ENCODE peak calls at places on chromosomes 11 and 22, in eight cellular contexts. U is body of pancreas, A is ovary, X is colonic mucosa, K is tibial artery, S is small intestine, N is Panc1, Y is iPS DF 6.9. F is an unnamed sample.
A peak's percentile ranks its signal among the peaks of the same experiment; 100 is the strongest.

GRCh38 chr11:68342459-68343158 is 30.2 kb downstream of the LRP5 start:
- DNase-seq in U (peak; percentile 53), S (no peak), Y (no peak), A (no peak), N (no peak), X (no peak), K (no peak), F (no peak)

GRCh38 chr11:128487978-128488377 is 99.4 kb downstream of the ETS1 start:
- DNase-seq in N (no peak), S (no peak), X (no peak), K (no peak), A (no peak), Y (no peak), U (no peak), F (no peak)

GRCh38 chr11:115964091-115964490 is 459.9 kb upstream of the CADM1 start:
- DNase-seq in X (no peak), U (no peak), Y (no peak), N (no peak), S (no peak), A (no peak), K (no peak), F (no peak)

GRCh38 chr11:61827573-61828378 is at the start of gene FADS2:
- DNase-seq in S (peak; percentile 86), K (peak; percentile 94), X (peak; percentile 78), N (no peak), A (peak; percentile 86), Y (peak; percentile 74), U (peak; percentile 72), F (peak; percentile 92)

GRCh38 chr11:110087820-110088534 is 5.2 kb upstream of the ZC3H12C start:
- DNase-seq in Y (no peak), U (no peak), K (no peak), A (no peak), X (no peak), S (no peak), N (no peak), F (no peak)

GRCh38 chr22:48850658-48851287 is 976.9 kb downstream of the BRD1 start:
- DNase-seq in K (no peak), S (no peak), A (no peak), N (no peak), X (no peak), Y (no peak), U (no peak), F (no peak)

GRCh38 chr11:34002420-34002819 is 49.1 kb upstream of the CAPRIN1 start:
- DNase-seq in S (peak; percentile 74), K (no peak), Y (no peak), N (no peak), X (peak; percentile 75), A (no peak), U (peak; percentile 43), F (no peak)

GRCh38 chr22:26124991-26125725 is 44.1 kb upstream of the SEZ6L start:
- DNase-seq in K (no peak), Y (no peak), A (no peak), X (no peak), N (no peak), S (no peak), U (no peak), F (no peak)

GRCh38 chr11:119345685-119346084 is 820 bp downstream of the MFRP start:
- DNase-seq in Y (no peak), N (no peak), S (no peak), U (no peak), X (no peak), A (no peak), K (no peak), F (no peak)

GRCh38 chr11:119350302-119350701 is 3.8 kb upstream of the MFRP start:
- DNase-seq in K (no peak), A (no peak), S (no peak), U (no peak), X (no peak), Y (no peak), N (no peak), F (no peak)

GRCh38 chr11:119347242-119347641 is 737 bp upstream of the MFRP start:
- DNase-seq in A (no peak), K (no peak), N (no peak), Y (no peak), S (peak; percentile 61), U (no peak), X (no peak), F (no peak)

GRCh38 chr11:119346605-119347004 is at the start of gene MFRP:
- DNase-seq in S (no peak), X (no peak), U (no peak), A (no peak), N (no peak), Y (no peak), K (no peak), F (no peak)

DNA sequence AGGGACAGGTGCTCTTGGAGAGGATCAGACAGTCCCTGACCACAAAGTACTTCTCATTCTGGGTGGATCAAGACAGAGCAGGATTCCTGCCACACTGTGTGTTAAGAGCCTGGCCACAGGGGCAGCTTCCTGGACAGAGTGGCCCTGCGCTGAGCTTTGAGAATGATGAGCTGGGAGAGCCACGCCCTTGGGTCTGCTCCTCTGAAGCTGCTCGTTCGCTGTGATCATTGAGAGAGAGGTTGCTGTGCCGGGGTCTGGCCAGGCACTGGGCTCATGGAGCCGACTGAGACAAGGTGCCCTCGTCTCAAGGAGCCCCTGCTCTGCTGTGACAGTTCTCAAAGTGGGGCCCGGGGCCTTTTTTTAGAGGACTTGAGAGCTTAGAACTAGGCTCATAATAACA is 1.4 kb upstream of the MFRP start:
- DNase-seq in Y (no peak), S (no peak), U (no peak), K (no peak), N (no peak), A (no peak), X (no peak), F (no peak)
- H3K27ac ChIP-seq in Y (no peak overlapping the region), S (no peak overlapping the region), U (no peak overlapping the region), K (no peak overlapping the region), N (no peak overlapping the region), A (no peak overlapping the region), X (no peak overlapping the region), F (no peak overlapping the region)

GRCh38 chr11:134951305-134951700 is 539.3 kb upstream of the B3GAT1 start:
- DNase-seq in A (no peak), K (peak; percentile 61), S (no peak), Y (no peak), X (no peak), N (no peak), U (no peak), F (no peak)

GRCh38 chr11:134947556-134947955 is 535.5 kb upstream of the B3GAT1 start:
- DNase-seq in N (no peak), S (no peak), U (no peak), A (no peak), Y (no peak), X (no peak), K (no peak), F (no peak)

GRCh38 chr11:134950692-134951304 is 538.8 kb upstream of the B3GAT1 start:
- DNase-seq in Y (no peak), N (no peak), K (no peak), A (no peak), X (no peak), S (no peak), U (no peak), F (no peak)

GRCh38 chr11:134949121-134949591 is 537.1 kb upstream of the B3GAT1 start:
- DNase-seq in N (peak; percentile 86), Y (no peak), A (no peak), X (no peak), S (no peak), K (peak; percentile 73), U (no peak), F (no peak)

GRCh38 chr11:134949716-134950115 is 537.7 kb upstream of the B3GAT1 start:
- DNase-seq in A (no peak), X (no peak), U (no peak), K (no peak), S (no peak), N (no peak), Y (no peak), F (no peak)
- H3K27ac ChIP-seq in A (no peak overlapping the region), X (no peak overlapping the region), U (no peak overlapping the region), K (peak overlapping the region; percentile 53), S (no peak overlapping the region), N (peak overlapping the region; percentile 84), Y (no peak overlapping the region), F (no peak overlapping the region)

GRCh38 chr11:65695459-65696241 is 16.4 kb upstream of the KAT5 start:
- DNase-seq in X (peak; percentile 85), Y (no peak), S (peak; percentile 47), A (no peak), U (peak; percentile 83), K (no peak), N (no peak), F (no peak)
- H3K27ac ChIP-seq in X (no peak overlapping the region), Y (no peak overlapping the region), S (peak overlapping the region; percentile 46), A (no peak overlapping the region), U (peak overlapping the region; percentile 6), K (no peak overlapping the region), N (no peak overlapping the region), F (peak overlapping the region; percentile 58)

DNA sequence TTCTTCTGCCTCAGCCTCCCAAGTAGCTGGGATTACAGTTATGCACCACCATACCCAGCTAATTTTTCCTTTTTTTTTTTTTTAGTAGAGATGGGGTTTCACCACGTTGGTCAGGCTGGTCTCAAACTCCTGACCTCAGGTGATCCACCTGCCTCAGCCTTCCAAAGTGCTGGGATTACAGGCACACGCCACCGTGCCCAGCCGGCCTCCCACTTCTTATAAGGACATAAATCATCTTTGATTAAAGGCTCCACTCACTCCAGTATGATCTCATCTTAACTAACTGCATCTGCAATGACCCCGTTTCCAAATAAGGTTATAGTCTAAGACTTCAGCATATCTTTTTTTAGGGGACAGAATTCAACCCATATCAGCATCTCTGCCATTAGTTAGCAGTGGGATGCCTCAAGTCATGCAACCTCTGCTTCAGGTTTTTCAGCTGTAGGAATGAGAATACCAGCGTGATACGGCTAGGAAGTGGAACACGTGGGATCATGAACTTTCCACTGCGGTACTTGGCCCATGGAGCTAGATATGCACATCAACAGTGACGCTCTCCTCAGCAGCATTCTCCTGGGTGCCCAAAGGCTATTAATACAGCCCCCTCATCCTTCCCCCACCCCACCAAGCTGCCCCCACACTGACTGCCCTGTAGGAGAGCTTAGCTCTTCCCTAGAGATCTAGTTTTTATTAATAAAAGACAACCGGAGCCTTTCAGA is 41.4 kb downstream of the MCHR1 start:
- DNase-seq in A (no peak), S (no peak), X (no peak), K (no peak), N (no peak), Y (no peak), U (no peak), F (no peak)
- H3K27ac ChIP-seq in A (no peak overlapping the region), S (peak overlapping the region; percentile 40), X (no peak overlapping the region), K (no peak overlapping the region), N (peak overlapping the region; percentile 63), Y (no peak overlapping the region), U (peak overlapping the region; percentile 21), F (no peak overlapping the region)

F was measured in left ventricle myocardium inferior.